ENCODE peak calls at places on chromosomes 7 and 10, in ten cellular contexts. One of them, this sample, is unnamed.

GRCh38 chr10:100506596-100507356 is 12.9 kb downstream of the SEC31B start:
- DNase-seq in tibial artery: no peak
- DNase-seq in CD8-positive, alpha-beta memory T cell: no peak
- DNase-seq in body of pancreas: no peak
- DNase-seq in heart left ventricle: no peak
- DNase-seq in CD4-positive, CD25-positive, alpha-beta regulatory T cell: no peak
- DNase-seq in fibroblast of lung: peak; percentile 70
- DNase-seq in heart right ventricle: no peak
- DNase-seq in SJSA1: peak; percentile 37
- DNase-seq in left lung: no peak
- DNase-seq in this sample: no peak

GRCh38 chr7:41130021-41130420 is 572.9 kb downstream of the INHBA start:
- DNase-seq in tibial artery: no peak
- DNase-seq in CD8-positive, alpha-beta memory T cell: no peak
- DNase-seq in body of pancreas: no peak
- DNase-seq in heart left ventricle: no peak
- DNase-seq in CD4-positive, CD25-positive, alpha-beta regulatory T cell: no peak
- DNase-seq in fibroblast of lung: no peak
- DNase-seq in heart right ventricle: no peak
- DNase-seq in SJSA1: no peak
- DNase-seq in left lung: peak; percentile 39
- DNase-seq in this sample: no peak

GRCh38 chr10:6788191-6788590 is 208.1 kb upstream of the PRKCQ start:
- DNase-seq in tibial artery: no peak
- DNase-seq in CD8-positive, alpha-beta memory T cell: no peak
- DNase-seq in body of pancreas: no peak
- DNase-seq in heart left ventricle: no peak
- DNase-seq in CD4-positive, CD25-positive, alpha-beta regulatory T cell: no peak
- DNase-seq in fibroblast of lung: no peak
- DNase-seq in heart right ventricle: no peak
- DNase-seq in SJSA1: no peak
- DNase-seq in left lung: no peak
- DNase-seq in this sample: no peak

GRCh38 chr7:49776994-49777393 is 3.6 kb downstream of the VWC2 start:
- DNase-seq in tibial artery: no peak
- DNase-seq in CD8-positive, alpha-beta memory T cell: no peak
- DNase-seq in body of pancreas: peak; percentile 15
- DNase-seq in heart left ventricle: peak; percentile 43
- DNase-seq in CD4-positive, CD25-positive, alpha-beta regulatory T cell: no peak
- DNase-seq in fibroblast of lung: no peak
- DNase-seq in heart right ventricle: peak; percentile 27
- DNase-seq in SJSA1: no peak
- DNase-seq in left lung: no peak
- DNase-seq in this sample: no peak

GRCh38 chr10:109306698-109307097 is 616.6 kb downstream of the XPNPEP1 start:
- DNase-seq in tibial artery: no peak
- DNase-seq in CD8-positive, alpha-beta memory T cell: no peak
- DNase-seq in body of pancreas: no peak
- DNase-seq in heart left ventricle: no peak
- DNase-seq in CD4-positive, CD25-positive, alpha-beta regulatory T cell: no peak
- DNase-seq in fibroblast of lung: peak; percentile 32
- DNase-seq in heart right ventricle: no peak
- DNase-seq in SJSA1: no peak
- DNase-seq in left lung: no peak
- DNase-seq in this sample: no peak

GRCh38 chr7:143360788-143361551 is 1.5 kb downstream of the FAM131B start:
- DNase-seq in tibial artery: no peak
- DNase-seq in CD8-positive, alpha-beta memory T cell: no peak
- DNase-seq in body of pancreas: no peak
- DNase-seq in heart left ventricle: no peak
- DNase-seq in CD4-positive, CD25-positive, alpha-beta regulatory T cell: no peak
- DNase-seq in fibroblast of lung: no peak
- DNase-seq in heart right ventricle: no peak
- DNase-seq in SJSA1: no peak
- DNase-seq in left lung: no peak
- DNase-seq in this sample: no peak

GRCh38 chr10:22500567-22501369 is 155.5 kb downstream of the SPAG6 start:
- DNase-seq in tibial artery: no peak
- DNase-seq in CD8-positive, alpha-beta memory T cell: no peak
- DNase-seq in body of pancreas: no peak
- DNase-seq in heart left ventricle: no peak
- DNase-seq in CD4-positive, CD25-positive, alpha-beta regulatory T cell: no peak
- DNase-seq in fibroblast of lung: no peak
- DNase-seq in heart right ventricle: no peak
- DNase-seq in SJSA1: no peak
- DNase-seq in left lung: no peak
- DNase-seq in this sample: no peak

GRCh38 chr7:44618754-44619153 is 12.3 kb downstream of the OGDH start:
- DNase-seq in tibial artery: no peak
- DNase-seq in CD8-positive, alpha-beta memory T cell: no peak
- DNase-seq in body of pancreas: no peak
- DNase-seq in heart left ventricle: no peak
- DNase-seq in CD4-positive, CD25-positive, alpha-beta regulatory T cell: no peak
- DNase-seq in fibroblast of lung: peak; percentile 18
- DNase-seq in heart right ventricle: no peak
- DNase-seq in SJSA1: no peak
- DNase-seq in left lung: no peak
- DNase-seq in this sample: no peak

GRCh38 chr10:14742815-14743214 is 31.9 kb downstream of the FAM107B start:
- DNase-seq in tibial artery: no peak
- DNase-seq in CD8-positive, alpha-beta memory T cell: no peak
- DNase-seq in body of pancreas: peak; percentile 86
- DNase-seq in heart left ventricle: no peak
- DNase-seq in CD4-positive, CD25-positive, alpha-beta regulatory T cell: no peak
- DNase-seq in fibroblast of lung: no peak
- DNase-seq in heart right ventricle: no peak
- DNase-seq in SJSA1: no peak
- DNase-seq in left lung: no peak
- DNase-seq in this sample: no peak

GRCh38 chr10:43077421-43078171 is 727 bp downstream of the RET start:
- DNase-seq in tibial artery: no peak
- DNase-seq in CD8-positive, alpha-beta memory T cell: no peak
- DNase-seq in body of pancreas: no peak
- DNase-seq in heart left ventricle: no peak
- DNase-seq in CD4-positive, CD25-positive, alpha-beta regulatory T cell: no peak
- DNase-seq in fibroblast of lung: no peak
- DNase-seq in heart right ventricle: no peak
- DNase-seq in SJSA1: no peak
- DNase-seq in left lung: peak; percentile 81
- DNase-seq in this sample: no peak

GRCh38 chr10:63910806-63911205 is 389.6 kb downstream of the REEP3 start:
- DNase-seq in tibial artery: no peak
- DNase-seq in CD8-positive, alpha-beta memory T cell: no peak
- DNase-seq in body of pancreas: no peak
- DNase-seq in heart left ventricle: no peak
- DNase-seq in CD4-positive, CD25-positive, alpha-beta regulatory T cell: no peak
- DNase-seq in fibroblast of lung: no peak
- DNase-seq in heart right ventricle: no peak
- DNase-seq in SJSA1: no peak
- DNase-seq in left lung: no peak
- DNase-seq in this sample: no peak

GRCh38 chr10:125072824-125073223 is 87.5 kb downstream of the CTBP2 start:
- DNase-seq in tibial artery: no peak
- DNase-seq in CD8-positive, alpha-beta memory T cell: no peak
- DNase-seq in body of pancreas: no peak
- DNase-seq in heart left ventricle: no peak
- DNase-seq in CD4-positive, CD25-positive, alpha-beta regulatory T cell: no peak
- DNase-seq in fibroblast of lung: no peak
- DNase-seq in heart right ventricle: no peak
- DNase-seq in SJSA1: no peak
- DNase-seq in left lung: no peak
- DNase-seq in this sample: no peak

DNA sequence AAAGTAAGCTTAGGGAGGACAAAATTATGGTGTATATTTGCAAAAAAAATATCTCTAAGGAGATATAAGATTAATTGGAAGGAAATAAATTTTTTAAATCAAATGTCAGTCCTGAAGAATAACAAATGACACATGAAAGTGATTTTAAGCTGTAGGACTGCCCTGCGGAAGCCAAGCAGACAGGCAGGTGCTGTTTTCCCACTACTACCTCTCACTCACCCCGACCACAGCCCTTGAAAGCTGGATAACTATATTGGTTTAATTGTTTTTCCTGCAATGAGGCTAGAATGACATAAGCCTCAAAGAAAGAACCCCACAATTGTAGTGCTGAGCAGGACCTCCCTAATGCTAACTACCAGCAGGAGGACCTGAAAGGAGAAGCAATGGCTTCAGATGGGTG is 68.6 kb upstream of the VIPR2 start:
- DNase-seq in tibial artery: no peak
- DNase-seq in CD8-positive, alpha-beta memory T cell: no peak
- DNase-seq in body of pancreas: peak; percentile 63
- DNase-seq in heart left ventricle: no peak
- DNase-seq in CD4-positive, CD25-positive, alpha-beta regulatory T cell: no peak
- DNase-seq in fibroblast of lung: no peak
- DNase-seq in heart right ventricle: no peak
- DNase-seq in SJSA1: no peak
- DNase-seq in left lung: no peak
- DNase-seq in this sample: no peak
- H3K9me3 ChIP-seq in tibial artery: no peaks in the 10 kb centered on the region
- H3K9me3 ChIP-seq in CD8-positive, alpha-beta memory T cell: no peaks in the 10 kb centered on the region
- H3K9me3 ChIP-seq in body of pancreas: no peaks in the 10 kb centered on the region
- H3K9me3 ChIP-seq in heart left ventricle: no peaks in the 10 kb centered on the region
- H3K9me3 ChIP-seq in CD4-positive, CD25-positive, alpha-beta regulatory T cell: no peaks in the 10 kb centered on the region
- H3K9me3 ChIP-seq in fibroblast of lung: no peaks in the 10 kb centered on the region
- H3K9me3 ChIP-seq in heart right ventricle: no peaks in the 10 kb centered on the region
- H3K9me3 ChIP-seq in SJSA1: no peaks in the 10 kb centered on the region
- H3K9me3 ChIP-seq in left lung: no peaks in the 10 kb centered on the region
- H3K9me3 ChIP-seq in this sample: no peaks in the 10 kb centered on the region

DNA sequence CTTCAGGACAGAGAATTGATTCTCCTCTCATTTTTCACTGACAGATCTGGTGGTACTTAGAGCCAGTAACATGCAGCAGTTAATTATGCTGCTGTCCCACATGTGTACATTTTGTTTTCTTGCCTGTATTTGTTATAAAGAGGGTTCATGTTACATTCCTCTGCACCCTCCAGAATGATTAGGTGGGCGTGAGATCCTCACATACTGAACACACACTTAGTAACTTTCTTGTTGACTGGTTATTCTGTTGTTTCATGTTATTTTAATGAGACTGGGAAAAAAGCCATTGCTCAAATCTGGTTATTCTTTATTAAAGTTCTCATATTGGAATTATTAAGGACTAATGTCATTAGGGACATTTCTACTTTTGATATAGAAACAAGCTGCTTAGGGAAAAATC is 409.1 kb downstream of the SDK1 start:
- DNase-seq in tibial artery: no peak
- DNase-seq in CD8-positive, alpha-beta memory T cell: no peak
- DNase-seq in body of pancreas: no peak
- DNase-seq in heart left ventricle: no peak
- DNase-seq in CD4-positive, CD25-positive, alpha-beta regulatory T cell: no peak
- DNase-seq in fibroblast of lung: no peak
- DNase-seq in heart right ventricle: no peak
- DNase-seq in SJSA1: no peak
- DNase-seq in left lung: no peak
- DNase-seq in this sample: no peak
- H3K27me3 ChIP-seq in tibial artery: no peaks in the 10 kb centered on the region
- H3K27me3 ChIP-seq in CD8-positive, alpha-beta memory T cell: no peaks in the 10 kb centered on the region
- H3K27me3 ChIP-seq in body of pancreas: no peaks in the 10 kb centered on the region
- H3K27me3 ChIP-seq in heart left ventricle: no peaks in the 10 kb centered on the region
- H3K27me3 ChIP-seq in CD4-positive, CD25-positive, alpha-beta regulatory T cell: no peaks in the 10 kb centered on the region
- H3K27me3 ChIP-seq in fibroblast of lung: no peaks in the 10 kb centered on the region
- H3K27me3 ChIP-seq in heart right ventricle: no peaks in the 10 kb centered on the region
- H3K27me3 ChIP-seq in SJSA1: no peaks in the 10 kb centered on the region
- H3K27me3 ChIP-seq in left lung: no peaks in the 10 kb centered on the region
- H3K27me3 ChIP-seq in this sample: no peaks in the 10 kb centered on the region

GRCh38 chr10:130259380-130259779 is 123.2 kb downstream of the GLRX3 start:
- DNase-seq in tibial artery: no peak
- DNase-seq in CD8-positive, alpha-beta memory T cell: no peak
- DNase-seq in body of pancreas: no peak
- DNase-seq in heart left ventricle: no peak
- DNase-seq in CD4-positive, CD25-positive, alpha-beta regulatory T cell: no peak
- DNase-seq in fibroblast of lung: no peak
- DNase-seq in heart right ventricle: no peak
- DNase-seq in SJSA1: no peak
- DNase-seq in left lung: no peak
- DNase-seq in this sample: no peak
- H3K9me3 ChIP-seq in tibial artery: no peaks in the 10 kb centered on the region
- H3K9me3 ChIP-seq in CD8-positive, alpha-beta memory T cell: no peaks in the 10 kb centered on the region
- H3K9me3 ChIP-seq in body of pancreas: no peaks in the 10 kb centered on the region
- H3K9me3 ChIP-seq in heart left ventricle: no peaks in the 10 kb centered on the region
- H3K9me3 ChIP-seq in CD4-positive, CD25-positive, alpha-beta regulatory T cell: no peaks in the 10 kb centered on the region
- H3K9me3 ChIP-seq in fibroblast of lung: no peaks in the 10 kb centered on the region
- H3K9me3 ChIP-seq in heart right ventricle: peaks cover 22% of the 10 kb centered on the region
- H3K9me3 ChIP-seq in SJSA1: peaks cover 8% of the 10 kb centered on the region
- H3K9me3 ChIP-seq in left lung: no peaks in the 10 kb centered on the region
- H3K9me3 ChIP-seq in this sample: peaks cover 4% of the 10 kb centered on the region

DNA sequence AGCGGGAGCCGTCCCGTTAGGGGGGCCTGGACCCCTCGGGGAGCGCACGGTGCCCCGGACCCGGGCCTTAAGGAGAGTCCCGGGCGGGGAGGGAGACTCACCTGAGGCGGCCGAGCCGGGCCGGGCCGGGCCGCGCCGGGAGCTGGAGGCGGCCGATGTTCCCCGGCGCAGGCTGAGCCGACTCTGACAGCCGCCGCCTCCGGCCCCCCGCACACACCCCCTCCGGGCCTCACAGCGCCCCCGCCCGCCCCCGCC is at the start of gene ACHE:
- DNase-seq in tibial artery: no peak
- DNase-seq in CD8-positive, alpha-beta memory T cell: no peak
- DNase-seq in body of pancreas: no peak
- DNase-seq in heart left ventricle: no peak
- DNase-seq in CD4-positive, CD25-positive, alpha-beta regulatory T cell: no peak
- DNase-seq in fibroblast of lung: no peak
- DNase-seq in heart right ventricle: no peak
- DNase-seq in SJSA1: no peak
- DNase-seq in left lung: no peak
- DNase-seq in this sample: no peak
- H3K27me3 ChIP-seq in tibial artery: no peaks in the 10 kb centered on the region
- H3K27me3 ChIP-seq in CD8-positive, alpha-beta memory T cell: peaks cover 23% of the 10 kb centered on the region
- H3K27me3 ChIP-seq in body of pancreas: peaks cover 18% of the 10 kb centered on the region
- H3K27me3 ChIP-seq in heart left ventricle: peaks cover 57% of the 10 kb centered on the region
- H3K27me3 ChIP-seq in CD4-positive, CD25-positive, alpha-beta regulatory T cell: peaks cover 16% of the 10 kb centered on the region
- H3K27me3 ChIP-seq in fibroblast of lung: peaks cover 29% of the 10 kb centered on the region
- H3K27me3 ChIP-seq in heart right ventricle: peaks cover 58% of the 10 kb centered on the region
- H3K27me3 ChIP-seq in SJSA1: peaks cover 38% of the 10 kb centered on the region
- H3K27me3 ChIP-seq in left lung: peaks cover 19% of the 10 kb centered on the region
- H3K27me3 ChIP-seq in this sample: no peaks in the 10 kb centered on the region